ENCODE peak calls at places on chromosomes 11 and 22, in seven cellular contexts. One of them, this sample, is unnamed.

GRCh38 chr11:67024410-67024809 is 1.5 kb downstream of the SYT12 start:
- DNase-seq in NAMALWA: peak
- DNase-seq in NCI-H2171 treated with DMSO at 0.1 percent for 48 hours: no peak
- DNase-seq in lung: no peak
- DNase-seq in posterior vena cava: no peak
- DNase-seq in adrenal gland: no peak
- DNase-seq in MCF 10A: peak
- DNase-seq in this sample: no peak

GRCh38 chr11:28529540-28530410 is 421.6 kb downstream of the METTL15 start:
- DNase-seq in NAMALWA: peak
- DNase-seq in NCI-H2171 treated with DMSO at 0.1 percent for 48 hours: peak
- DNase-seq in lung: no peak
- DNase-seq in posterior vena cava: no peak
- DNase-seq in adrenal gland: no peak
- DNase-seq in MCF 10A: peak
- DNase-seq in this sample: peak

GRCh38 chr11:105767945-105768344 is 158.1 kb downstream of the GRIA4 start:
- DNase-seq in NAMALWA: no peak
- DNase-seq in NCI-H2171 treated with DMSO at 0.1 percent for 48 hours: no peak
- DNase-seq in lung: no peak
- DNase-seq in posterior vena cava: no peak
- DNase-seq in adrenal gland: no peak
- DNase-seq in MCF 10A: no peak
- DNase-seq in this sample: no peak

GRCh38 chr11:74838188-74838587 is 89.5 kb downstream of the RNF169 start:
- DNase-seq in NAMALWA: no peak
- DNase-seq in NCI-H2171 treated with DMSO at 0.1 percent for 48 hours: no peak
- DNase-seq in lung: peak
- DNase-seq in posterior vena cava: no peak
- DNase-seq in adrenal gland: no peak
- DNase-seq in MCF 10A: no peak
- DNase-seq in this sample: no peak

GRCh38 chr22:30262917-30263741 is 3.5 kb downstream of the OSM start:
- DNase-seq in NAMALWA: peak
- DNase-seq in NCI-H2171 treated with DMSO at 0.1 percent for 48 hours: peak
- DNase-seq in lung: peak
- DNase-seq in posterior vena cava: peak
- DNase-seq in adrenal gland: peak
- DNase-seq in MCF 10A: peak
- DNase-seq in this sample: peak

GRCh38 chr11:85810521-85810870 is 445 bp downstream of the SYTL2 start:
- DNase-seq in NAMALWA: no peak
- DNase-seq in NCI-H2171 treated with DMSO at 0.1 percent for 48 hours: no peak
- DNase-seq in lung: no peak
- DNase-seq in posterior vena cava: no peak
- DNase-seq in adrenal gland: no peak
- DNase-seq in MCF 10A: no peak
- DNase-seq in this sample: no peak

GRCh38 chr11:12397953-12398352 is 20.6 kb downstream of the PARVA start:
- DNase-seq in NAMALWA: no peak
- DNase-seq in NCI-H2171 treated with DMSO at 0.1 percent for 48 hours: no peak
- DNase-seq in lung: no peak
- DNase-seq in posterior vena cava: no peak
- DNase-seq in adrenal gland: peak
- DNase-seq in MCF 10A: peak
- DNase-seq in this sample: peak

GRCh38 chr11:33935005-33935404 is 43.1 kb upstream of the LMO2 start:
- DNase-seq in NAMALWA: no peak
- DNase-seq in NCI-H2171 treated with DMSO at 0.1 percent for 48 hours: no peak
- DNase-seq in lung: no peak
- DNase-seq in posterior vena cava: no peak
- DNase-seq in adrenal gland: no peak
- DNase-seq in MCF 10A: no peak
- DNase-seq in this sample: no peak

GRCh38 chr11:35619754-35620640 is 1.7 kb downstream of the FJX1 start:
- DNase-seq in NAMALWA: no peak
- DNase-seq in NCI-H2171 treated with DMSO at 0.1 percent for 48 hours: peak
- DNase-seq in lung: no peak
- DNase-seq in posterior vena cava: peak
- DNase-seq in adrenal gland: peak
- DNase-seq in MCF 10A: peak
- DNase-seq in this sample: no peak

GRCh38 chr22:44888491-44888941 is 121.3 kb downstream of the PHF21B start:
- DNase-seq in NAMALWA: no peak
- DNase-seq in NCI-H2171 treated with DMSO at 0.1 percent for 48 hours: no peak
- DNase-seq in lung: no peak
- DNase-seq in posterior vena cava: peak
- DNase-seq in adrenal gland: no peak
- DNase-seq in MCF 10A: no peak
- DNase-seq in this sample: no peak

GRCh38 chr11:44505591-44506054 is 59.8 kb upstream of the CD82 start:
- DNase-seq in NAMALWA: no peak
- DNase-seq in NCI-H2171 treated with DMSO at 0.1 percent for 48 hours: no peak
- DNase-seq in lung: no peak
- DNase-seq in posterior vena cava: no peak
- DNase-seq in adrenal gland: no peak
- DNase-seq in MCF 10A: peak
- DNase-seq in this sample: peak

GRCh38 chr11:46948378-46949131 is 12.0 kb downstream of the CSTPP1 start:
- DNase-seq in NAMALWA: no peak
- DNase-seq in NCI-H2171 treated with DMSO at 0.1 percent for 48 hours: no peak
- DNase-seq in lung: no peak
- DNase-seq in posterior vena cava: no peak
- DNase-seq in adrenal gland: no peak
- DNase-seq in MCF 10A: peak
- DNase-seq in this sample: peak

GRCh38 chr22:23403152-23403719 is 176.9 kb downstream of the IGLL1 start:
- DNase-seq in NAMALWA: no peak
- DNase-seq in NCI-H2171 treated with DMSO at 0.1 percent for 48 hours: no peak
- DNase-seq in lung: no peak
- DNase-seq in posterior vena cava: no peak
- DNase-seq in adrenal gland: no peak
- DNase-seq in MCF 10A: no peak
- DNase-seq in this sample: no peak

GRCh38 chr11:61980783-61981541 is 13.5 kb upstream of the FTH1 start:
- DNase-seq in NAMALWA: no peak
- DNase-seq in NCI-H2171 treated with DMSO at 0.1 percent for 48 hours: no peak
- DNase-seq in lung: no peak
- DNase-seq in posterior vena cava: no peak
- DNase-seq in adrenal gland: no peak
- DNase-seq in MCF 10A: peak
- DNase-seq in this sample: no peak

GRCh38 chr11:61111786-61112517 is 9.7 kb downstream of the CD5 start:
- DNase-seq in NAMALWA: no peak
- DNase-seq in NCI-H2171 treated with DMSO at 0.1 percent for 48 hours: no peak
- DNase-seq in lung: no peak
- DNase-seq in posterior vena cava: peak
- DNase-seq in adrenal gland: no peak
- DNase-seq in MCF 10A: no peak
- DNase-seq in this sample: no peak

GRCh38 chr11:134414772-134415765 is 3.0 kb upstream of the B3GAT1 start:
- DNase-seq in NAMALWA: peak
- DNase-seq in NCI-H2171 treated with DMSO at 0.1 percent for 48 hours: peak
- DNase-seq in lung: no peak
- DNase-seq in posterior vena cava: no peak
- DNase-seq in adrenal gland: no peak
- DNase-seq in MCF 10A: no peak
- DNase-seq in this sample: no peak

This sample was measured in AG08395.